ENCODE peak calls at places on chromosomes 4 and X, in seven cellular contexts. One of them, this sample, is unnamed.

GRCh38 chr4:1693131-1693896 is 9.2 kb upstream of the FAM53A start:
- DNase-seq in progenitor cell of endocrine pancreas: peak; percentile 51
- DNase-seq in stimulated activated CD4-positive, alpha-beta T cell treated with anti-CD3 and anti-CD28 coated beads, TNF-alpha, amount 100 ng/mL, for 24 hours: peak; percentile 65
- DNase-seq in HT1080: peak; percentile 58
- DNase-seq in neural crest cell: peak; percentile 67
- DNase-seq in A549: peak; percentile 58
- DNase-seq in AG04449: no peak
- DNase-seq in this sample: peak; percentile 66

GRCh38 chrX:96407501-96407900 is 277.1 kb upstream of the DIAPH2 start:
- DNase-seq in progenitor cell of endocrine pancreas: no peak
- DNase-seq in HT1080: no peak
- DNase-seq in AG04449: peak; percentile 14
- DNase-seq in neural crest cell: no peak
- DNase-seq in A549: peak; percentile 44
- DNase-seq in stimulated activated CD4-positive, alpha-beta T cell treated with anti-CD3 and anti-CD28 coated beads, TNF-alpha, amount 100 ng/mL, for 24 hours: no peak
- DNase-seq in this sample: no peak

GRCh38 chr4:174681723-174682300 is 147.2 kb downstream of the GLRA3 start:
- DNase-seq in AG04449: no peak
- DNase-seq in A549: peak; percentile 18
- DNase-seq in progenitor cell of endocrine pancreas: no peak
- DNase-seq in stimulated activated CD4-positive, alpha-beta T cell treated with anti-CD3 and anti-CD28 coated beads, TNF-alpha, amount 100 ng/mL, for 24 hours: no peak
- DNase-seq in neural crest cell: no peak
- DNase-seq in HT1080: peak; percentile 66
- DNase-seq in this sample: no peak

GRCh38 chrX:103356897-103357296 is 591 bp downstream of the TCEAL9 start:
- DNase-seq in neural crest cell: no peak
- DNase-seq in A549: no peak
- DNase-seq in AG04449: no peak
- DNase-seq in HT1080: no peak
- DNase-seq in stimulated activated CD4-positive, alpha-beta T cell treated with anti-CD3 and anti-CD28 coated beads, TNF-alpha, amount 100 ng/mL, for 24 hours: no peak
- DNase-seq in progenitor cell of endocrine pancreas: no peak
- DNase-seq in this sample: no peak

GRCh38 chrX:18864390-18864920 is 119.5 kb downstream of the PHKA2 start:
- DNase-seq in stimulated activated CD4-positive, alpha-beta T cell treated with anti-CD3 and anti-CD28 coated beads, TNF-alpha, amount 100 ng/mL, for 24 hours: no peak
- DNase-seq in progenitor cell of endocrine pancreas: no peak
- DNase-seq in A549: no peak
- DNase-seq in HT1080: no peak
- DNase-seq in AG04449: no peak
- DNase-seq in neural crest cell: no peak
- DNase-seq in this sample: no peak

GRCh38 chr4:76447326-76447954 is 12.4 kb downstream of the SHROOM3 start:
- DNase-seq in stimulated activated CD4-positive, alpha-beta T cell treated with anti-CD3 and anti-CD28 coated beads, TNF-alpha, amount 100 ng/mL, for 24 hours: no peak
- DNase-seq in neural crest cell: no peak
- DNase-seq in progenitor cell of endocrine pancreas: no peak
- DNase-seq in A549: no peak
- DNase-seq in HT1080: no peak
- DNase-seq in AG04449: peak; percentile 24
- DNase-seq in this sample: no peak

GRCh38 chrX:154327026-154327820 is 31.6 kb downstream of the TKTL1 start:
- DNase-seq in neural crest cell: no peak
- DNase-seq in HT1080: no peak
- DNase-seq in A549: no peak
- DNase-seq in AG04449: no peak
- DNase-seq in stimulated activated CD4-positive, alpha-beta T cell treated with anti-CD3 and anti-CD28 coated beads, TNF-alpha, amount 100 ng/mL, for 24 hours: no peak
- DNase-seq in progenitor cell of endocrine pancreas: no peak
- DNase-seq in this sample: no peak

GRCh38 chrX:41512394-41512793 is 65.3 kb downstream of the NYX start:
- DNase-seq in AG04449: no peak
- DNase-seq in neural crest cell: no peak
- DNase-seq in A549: no peak
- DNase-seq in HT1080: no peak
- DNase-seq in progenitor cell of endocrine pancreas: no peak
- DNase-seq in stimulated activated CD4-positive, alpha-beta T cell treated with anti-CD3 and anti-CD28 coated beads, TNF-alpha, amount 100 ng/mL, for 24 hours: no peak
- DNase-seq in this sample: no peak

GRCh38 chr4:55661398-55662056 is 25.4 kb upstream of the NMU start:
- DNase-seq in A549: no peak
- DNase-seq in stimulated activated CD4-positive, alpha-beta T cell treated with anti-CD3 and anti-CD28 coated beads, TNF-alpha, amount 100 ng/mL, for 24 hours: no peak
- DNase-seq in progenitor cell of endocrine pancreas: no peak
- DNase-seq in AG04449: no peak
- DNase-seq in HT1080: no peak
- DNase-seq in neural crest cell: no peak
- DNase-seq in this sample: no peak

GRCh38 chr4:184845367-184846011 is 19.7 kb upstream of the ACSL1 start:
- DNase-seq in progenitor cell of endocrine pancreas: no peak
- DNase-seq in HT1080: peak; percentile 44
- DNase-seq in neural crest cell: no peak
- DNase-seq in A549: no peak
- DNase-seq in AG04449: peak; percentile 38
- DNase-seq in stimulated activated CD4-positive, alpha-beta T cell treated with anti-CD3 and anti-CD28 coated beads, TNF-alpha, amount 100 ng/mL, for 24 hours: no peak
- DNase-seq in this sample: no peak

GRCh38 chrX:133638285-133638684 is 223.0 kb upstream of the GPC4 start:
- DNase-seq in HT1080: peak; percentile 69
- DNase-seq in stimulated activated CD4-positive, alpha-beta T cell treated with anti-CD3 and anti-CD28 coated beads, TNF-alpha, amount 100 ng/mL, for 24 hours: no peak
- DNase-seq in AG04449: no peak
- DNase-seq in progenitor cell of endocrine pancreas: no peak
- DNase-seq in A549: no peak
- DNase-seq in neural crest cell: no peak
- DNase-seq in this sample: no peak

GRCh38 chr4:127249066-127249766 is 383.5 kb upstream of the INTU start:
- DNase-seq in HT1080: peak; percentile 70
- DNase-seq in progenitor cell of endocrine pancreas: no peak
- DNase-seq in stimulated activated CD4-positive, alpha-beta T cell treated with anti-CD3 and anti-CD28 coated beads, TNF-alpha, amount 100 ng/mL, for 24 hours: no peak
- DNase-seq in A549: no peak
- DNase-seq in AG04449: no peak
- DNase-seq in neural crest cell: no peak
- DNase-seq in this sample: no peak

GRCh38 chr4:117588771-117589170 is 445.5 kb upstream of the NDST3 start:
- DNase-seq in HT1080: no peak
- DNase-seq in progenitor cell of endocrine pancreas: no peak
- DNase-seq in AG04449: no peak
- DNase-seq in A549: no peak
- DNase-seq in stimulated activated CD4-positive, alpha-beta T cell treated with anti-CD3 and anti-CD28 coated beads, TNF-alpha, amount 100 ng/mL, for 24 hours: no peak
- DNase-seq in neural crest cell: no peak
- DNase-seq in this sample: no peak

GRCh38 chr4:1294424-1294823 is 4.7 kb downstream of the MAEA start:
- DNase-seq in progenitor cell of endocrine pancreas: no peak
- DNase-seq in neural crest cell: no peak
- DNase-seq in stimulated activated CD4-positive, alpha-beta T cell treated with anti-CD3 and anti-CD28 coated beads, TNF-alpha, amount 100 ng/mL, for 24 hours: no peak
- DNase-seq in A549: no peak
- DNase-seq in HT1080: no peak
- DNase-seq in AG04449: no peak
- DNase-seq in this sample: no peak

GRCh38 chr4:2303686-2304320 is 41.9 kb upstream of the MXD4 start:
- DNase-seq in AG04449: no peak
- DNase-seq in A549: no peak
- DNase-seq in neural crest cell: no peak
- DNase-seq in HT1080: no peak
- DNase-seq in progenitor cell of endocrine pancreas: no peak
- DNase-seq in stimulated activated CD4-positive, alpha-beta T cell treated with anti-CD3 and anti-CD28 coated beads, TNF-alpha, amount 100 ng/mL, for 24 hours: no peak
- DNase-seq in this sample: no peak

GRCh38 chrX:2823795-2824386 is 4.8 kb upstream of the GYG2 start:
- DNase-seq in progenitor cell of endocrine pancreas: no peak
- DNase-seq in AG04449: no peak
- DNase-seq in stimulated activated CD4-positive, alpha-beta T cell treated with anti-CD3 and anti-CD28 coated beads, TNF-alpha, amount 100 ng/mL, for 24 hours: no peak
- DNase-seq in A549: no peak
- DNase-seq in HT1080: no peak
- DNase-seq in neural crest cell: no peak
- DNase-seq in this sample: no peak

GRCh38 chr4:41358626-41359025 is 101.9 kb downstream of the UCHL1 start:
- DNase-seq in HT1080: no peak
- DNase-seq in stimulated activated CD4-positive, alpha-beta T cell treated with anti-CD3 and anti-CD28 coated beads, TNF-alpha, amount 100 ng/mL, for 24 hours: no peak
- DNase-seq in A549: no peak
- DNase-seq in progenitor cell of endocrine pancreas: no peak
- DNase-seq in neural crest cell: no peak
- DNase-seq in AG04449: no peak
- DNase-seq in this sample: no peak

GRCh38 chrX:21487832-21488231 is 113.6 kb downstream of the CNKSR2 start:
- DNase-seq in A549: no peak
- DNase-seq in HT1080: peak; percentile 27
- DNase-seq in AG04449: no peak
- DNase-seq in progenitor cell of endocrine pancreas: no peak
- DNase-seq in neural crest cell: no peak
- DNase-seq in stimulated activated CD4-positive, alpha-beta T cell treated with anti-CD3 and anti-CD28 coated beads, TNF-alpha, amount 100 ng/mL, for 24 hours: no peak
- DNase-seq in this sample: no peak

GRCh38 chrX:107659768-107660167 is 31.5 kb downstream of the PRPS1 start:
- DNase-seq in AG04449: no peak
- DNase-seq in stimulated activated CD4-positive, alpha-beta T cell treated with anti-CD3 and anti-CD28 coated beads, TNF-alpha, amount 100 ng/mL, for 24 hours: no peak
- DNase-seq in progenitor cell of endocrine pancreas: no peak
- DNase-seq in HT1080: peak; percentile 20
- DNase-seq in A549: no peak
- DNase-seq in neural crest cell: no peak
- DNase-seq in this sample: no peak

GRCh38 chr4:106676173-106676921 is 307.8 kb upstream of the GIMD1 start:
- DNase-seq in A549: no peak
- DNase-seq in HT1080: peak; percentile 10
- DNase-seq in stimulated activated CD4-positive, alpha-beta T cell treated with anti-CD3 and anti-CD28 coated beads, TNF-alpha, amount 100 ng/mL, for 24 hours: no peak
- DNase-seq in neural crest cell: no peak
- DNase-seq in progenitor cell of endocrine pancreas: no peak
- DNase-seq in AG04449: peak; percentile 65
- DNase-seq in this sample: no peak

GRCh38 chrX:107272431-107272921 is 66.1 kb downstream of the DNAAF6 start:
- DNase-seq in stimulated activated CD4-positive, alpha-beta T cell treated with anti-CD3 and anti-CD28 coated beads, TNF-alpha, amount 100 ng/mL, for 24 hours: no peak
- DNase-seq in progenitor cell of endocrine pancreas: no peak
- DNase-seq in A549: peak; percentile 50
- DNase-seq in AG04449: no peak
- DNase-seq in neural crest cell: no peak
- DNase-seq in HT1080: no peak
- DNase-seq in this sample: no peak

GRCh38 chrX:30654989-30655607 is 1.9 kb downstream of the GK start:
- DNase-seq in A549: no peak
- DNase-seq in progenitor cell of endocrine pancreas: no peak
- DNase-seq in HT1080: no peak
- DNase-seq in neural crest cell: no peak
- DNase-seq in AG04449: no peak
- DNase-seq in stimulated activated CD4-positive, alpha-beta T cell treated with anti-CD3 and anti-CD28 coated beads, TNF-alpha, amount 100 ng/mL, for 24 hours: no peak
- DNase-seq in this sample: no peak

GRCh38 chrX:136622568-136622967 is 25.4 kb upstream of the CD40LG start:
- DNase-seq in neural crest cell: no peak
- DNase-seq in AG04449: no peak
- DNase-seq in progenitor cell of endocrine pancreas: no peak
- DNase-seq in A549: no peak
- DNase-seq in HT1080: no peak
- DNase-seq in stimulated activated CD4-positive, alpha-beta T cell treated with anti-CD3 and anti-CD28 coated beads, TNF-alpha, amount 100 ng/mL, for 24 hours: no peak
- DNase-seq in this sample: no peak

GRCh38 chr4:75658881-75659280 is 14.3 kb downstream of the G3BP2 start:
- DNase-seq in HT1080: no peak
- DNase-seq in stimulated activated CD4-positive, alpha-beta T cell treated with anti-CD3 and anti-CD28 coated beads, TNF-alpha, amount 100 ng/mL, for 24 hours: no peak
- DNase-seq in neural crest cell: no peak
- DNase-seq in A549: no peak
- DNase-seq in progenitor cell of endocrine pancreas: no peak
- DNase-seq in AG04449: no peak
- DNase-seq in this sample: no peak